ENCODE peak calls at places on chromosome X, in ten cellular contexts. One of them, this sample, is unnamed.

GRCh38 chrX:47590984-47591383 is 8.7 kb downstream of the TIMP1 start:
- DNase-seq in coronary artery: no peak
- DNase-seq in lung: no peak
- DNase-seq in right lobe of liver: no peak
- DNase-seq in A673: no peak
- DNase-seq in heart left ventricle: no peak
- DNase-seq in GM23248: no peak
- DNase-seq in RWPE1: no peak
- DNase-seq in CD4-positive, alpha-beta memory T cell: no peak
- DNase-seq in IMR-90: no peak
- DNase-seq in this sample: no peak

GRCh38 chrX:129622757-129623301 is 31.9 kb downstream of the APLN start:
- DNase-seq in coronary artery: no peak
- DNase-seq in lung: no peak
- DNase-seq in right lobe of liver: no peak
- DNase-seq in A673: peak
- DNase-seq in heart left ventricle: no peak
- DNase-seq in GM23248: no peak
- DNase-seq in RWPE1: no peak
- DNase-seq in CD4-positive, alpha-beta memory T cell: no peak
- DNase-seq in IMR-90: peak
- DNase-seq in this sample: peak

GRCh38 chrX:28920554-28920953 is 333.3 kb downstream of the IL1RAPL1 start:
- DNase-seq in coronary artery: no peak
- DNase-seq in lung: no peak
- DNase-seq in right lobe of liver: no peak
- DNase-seq in A673: peak
- DNase-seq in heart left ventricle: no peak
- DNase-seq in GM23248: no peak
- DNase-seq in RWPE1: no peak
- DNase-seq in CD4-positive, alpha-beta memory T cell: no peak
- DNase-seq in IMR-90: peak
- DNase-seq in this sample: no peak

GRCh38 chrX:68699960-68700746 is 52.7 kb downstream of the STARD8 start:
- DNase-seq in coronary artery: no peak
- DNase-seq in lung: no peak
- DNase-seq in right lobe of liver: no peak
- DNase-seq in A673: no peak
- DNase-seq in heart left ventricle: peak
- DNase-seq in GM23248: peak
- DNase-seq in RWPE1: no peak
- DNase-seq in CD4-positive, alpha-beta memory T cell: no peak
- DNase-seq in IMR-90: peak
- DNase-seq in this sample: no peak

GRCh38 chrX:32170481-32170880 is 1040.9 kb downstream of the DMD start:
- DNase-seq in coronary artery: no peak
- DNase-seq in lung: no peak
- DNase-seq in right lobe of liver: no peak
- DNase-seq in A673: no peak
- DNase-seq in heart left ventricle: no peak
- DNase-seq in GM23248: no peak
- DNase-seq in RWPE1: no peak
- DNase-seq in CD4-positive, alpha-beta memory T cell: no peak
- DNase-seq in IMR-90: no peak
- DNase-seq in this sample: no peak

GRCh38 chrX:150364347-150365050 is 1.4 kb downstream of the MAMLD1 start:
- DNase-seq in coronary artery: peak
- DNase-seq in lung: peak
- DNase-seq in right lobe of liver: peak
- DNase-seq in A673: peak
- DNase-seq in heart left ventricle: peak
- DNase-seq in GM23248: peak
- DNase-seq in RWPE1: no peak
- DNase-seq in CD4-positive, alpha-beta memory T cell: peak
- DNase-seq in IMR-90: peak
- DNase-seq in this sample: no peak

GRCh38 chrX:66672106-66672505 is 33.2 kb upstream of the EDA2R start:
- DNase-seq in coronary artery: no peak
- DNase-seq in lung: no peak
- DNase-seq in right lobe of liver: no peak
- DNase-seq in A673: no peak
- DNase-seq in heart left ventricle: no peak
- DNase-seq in GM23248: peak
- DNase-seq in RWPE1: no peak
- DNase-seq in CD4-positive, alpha-beta memory T cell: no peak
- DNase-seq in IMR-90: peak
- DNase-seq in this sample: peak

GRCh38 chrX:42714981-42715688 is 62.8 kb downstream of the PPP1R2C start:
- DNase-seq in coronary artery: no peak
- DNase-seq in lung: peak
- DNase-seq in right lobe of liver: peak
- DNase-seq in A673: peak
- DNase-seq in heart left ventricle: no peak
- DNase-seq in GM23248: no peak
- DNase-seq in RWPE1: peak
- DNase-seq in CD4-positive, alpha-beta memory T cell: peak
- DNase-seq in IMR-90: no peak
- DNase-seq in this sample: no peak

GRCh38 chrX:108198420-108198819 is 106.8 kb downstream of the ATG4A start:
- DNase-seq in coronary artery: no peak
- DNase-seq in lung: no peak
- DNase-seq in right lobe of liver: no peak
- DNase-seq in A673: no peak
- DNase-seq in heart left ventricle: no peak
- DNase-seq in GM23248: peak
- DNase-seq in RWPE1: no peak
- DNase-seq in CD4-positive, alpha-beta memory T cell: no peak
- DNase-seq in IMR-90: no peak
- DNase-seq in this sample: peak

GRCh38 chrX:154436597-154437397 is at the start of gene GDI1:
- DNase-seq in coronary artery: no peak
- DNase-seq in lung: peak
- DNase-seq in right lobe of liver: peak
- DNase-seq in A673: peak
- DNase-seq in heart left ventricle: peak
- DNase-seq in GM23248: peak
- DNase-seq in RWPE1: peak
- DNase-seq in CD4-positive, alpha-beta memory T cell: peak
- DNase-seq in IMR-90: peak
- DNase-seq in this sample: no peak

GRCh38 chrX:13357925-13358324 is 38.1 kb upstream of the ATXN3L start:
- DNase-seq in coronary artery: no peak
- DNase-seq in lung: no peak
- DNase-seq in right lobe of liver: no peak
- DNase-seq in A673: peak
- DNase-seq in heart left ventricle: no peak
- DNase-seq in GM23248: no peak
- DNase-seq in RWPE1: peak
- DNase-seq in CD4-positive, alpha-beta memory T cell: no peak
- DNase-seq in IMR-90: peak
- DNase-seq in this sample: peak

GRCh38 chrX:103550415-103551051 is 31.2 kb upstream of the RAB40A start:
- DNase-seq in coronary artery: no peak
- DNase-seq in lung: no peak
- DNase-seq in right lobe of liver: no peak
- DNase-seq in A673: no peak
- DNase-seq in heart left ventricle: no peak
- DNase-seq in GM23248: peak
- DNase-seq in RWPE1: no peak
- DNase-seq in CD4-positive, alpha-beta memory T cell: no peak
- DNase-seq in IMR-90: no peak
- DNase-seq in this sample: no peak

DNA sequence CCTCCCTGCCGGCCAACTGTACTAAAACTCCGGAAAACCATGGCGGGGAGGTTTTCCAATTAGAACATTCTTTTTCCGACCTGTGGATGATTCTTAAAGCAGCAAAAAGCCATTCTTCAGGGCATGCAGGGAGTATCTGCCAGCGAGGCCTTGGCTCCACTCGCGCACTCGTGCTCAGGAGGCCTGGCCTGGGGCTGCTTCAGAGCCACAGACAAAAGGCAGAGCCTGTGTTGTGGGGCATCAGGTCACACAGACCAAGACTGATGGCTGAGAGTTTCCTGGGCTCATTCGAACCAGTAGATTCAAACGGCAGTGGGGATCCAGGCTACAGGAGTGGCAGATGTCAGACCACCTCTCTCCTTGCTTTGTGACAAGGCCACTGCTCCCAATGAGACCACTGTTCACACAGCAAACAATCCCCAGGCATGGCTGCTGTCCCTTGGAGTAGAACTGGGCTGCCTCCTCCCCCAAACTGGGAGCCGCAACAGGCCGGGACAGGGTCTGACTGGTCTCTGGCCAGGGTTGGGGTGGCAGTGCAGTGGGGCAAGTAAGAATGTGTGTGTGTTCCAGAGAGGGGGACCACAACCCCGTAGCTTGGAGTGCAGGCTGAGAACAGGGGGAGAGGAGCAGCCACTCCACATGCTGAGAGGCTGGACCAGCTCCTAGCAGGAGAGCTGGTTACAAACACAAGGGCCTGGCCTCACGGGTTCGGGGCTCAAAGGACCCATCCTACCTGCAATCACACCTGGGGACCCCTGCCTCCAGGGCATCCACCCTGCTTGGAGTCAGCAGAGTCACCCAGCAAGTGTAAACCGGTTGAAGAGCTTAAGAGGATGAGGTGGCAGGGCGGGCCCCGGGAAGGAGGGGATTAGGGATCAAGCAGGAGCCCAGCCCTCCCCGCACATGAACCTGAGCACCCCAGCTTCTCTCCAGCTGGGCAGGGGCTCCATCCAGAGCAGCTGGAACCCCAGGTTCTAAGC is 3.9 kb upstream of the ZNF185 start:
- DNase-seq in coronary artery: no peak
- DNase-seq in lung: no peak
- DNase-seq in right lobe of liver: no peak
- DNase-seq in A673: no peak
- DNase-seq in heart left ventricle: no peak
- DNase-seq in GM23248: no peak
- DNase-seq in RWPE1: peak
- DNase-seq in CD4-positive, alpha-beta memory T cell: no peak
- DNase-seq in IMR-90: no peak
- DNase-seq in this sample: no peak
- H3K27ac ChIP-seq in coronary artery: no peak
- H3K27ac ChIP-seq in lung: no peak
- H3K27ac ChIP-seq in right lobe of liver: no peak
- H3K27ac ChIP-seq in A673: no peak
- H3K27ac ChIP-seq in heart left ventricle: no peak
- H3K27ac ChIP-seq in GM23248: no peak
- H3K27ac ChIP-seq in RWPE1: peak
- H3K27ac ChIP-seq in CD4-positive, alpha-beta memory T cell: no peak
- H3K27ac ChIP-seq in IMR-90: no peak
- H3K27ac ChIP-seq in this sample: no peak

GRCh38 chrX:77061533-77061932 is 385.7 kb upstream of the FGF16 start:
- DNase-seq in coronary artery: no peak
- DNase-seq in lung: no peak
- DNase-seq in right lobe of liver: no peak
- DNase-seq in A673: no peak
- DNase-seq in heart left ventricle: no peak
- DNase-seq in GM23248: no peak
- DNase-seq in RWPE1: no peak
- DNase-seq in CD4-positive, alpha-beta memory T cell: no peak
- DNase-seq in IMR-90: no peak
- DNase-seq in this sample: no peak

GRCh38 chrX:77070108-77070918 is 376.9 kb upstream of the FGF16 start:
- DNase-seq in coronary artery: no peak
- DNase-seq in lung: no peak
- DNase-seq in right lobe of liver: no peak
- DNase-seq in A673: no peak
- DNase-seq in heart left ventricle: no peak
- DNase-seq in GM23248: no peak
- DNase-seq in RWPE1: no peak
- DNase-seq in CD4-positive, alpha-beta memory T cell: no peak
- DNase-seq in IMR-90: no peak
- DNase-seq in this sample: no peak

GRCh38 chrX:77061022-77061421 is 386.2 kb upstream of the FGF16 start:
- DNase-seq in coronary artery: no peak
- DNase-seq in lung: no peak
- DNase-seq in right lobe of liver: no peak
- DNase-seq in A673: no peak
- DNase-seq in heart left ventricle: no peak
- DNase-seq in GM23248: no peak
- DNase-seq in RWPE1: no peak
- DNase-seq in CD4-positive, alpha-beta memory T cell: no peak
- DNase-seq in IMR-90: no peak
- DNase-seq in this sample: no peak

GRCh38 chrX:77065896-77066295 is 381.3 kb upstream of the FGF16 start:
- DNase-seq in coronary artery: no peak
- DNase-seq in lung: no peak
- DNase-seq in right lobe of liver: no peak
- DNase-seq in A673: no peak
- DNase-seq in heart left ventricle: no peak
- DNase-seq in GM23248: no peak
- DNase-seq in RWPE1: no peak
- DNase-seq in CD4-positive, alpha-beta memory T cell: no peak
- DNase-seq in IMR-90: no peak
- DNase-seq in this sample: no peak
- H3K27ac ChIP-seq in coronary artery: no peak
- H3K27ac ChIP-seq in lung: no peak
- H3K27ac ChIP-seq in right lobe of liver: no peak
- H3K27ac ChIP-seq in A673: no peak
- H3K27ac ChIP-seq in heart left ventricle: no peak
- H3K27ac ChIP-seq in GM23248: no peak
- H3K27ac ChIP-seq in RWPE1: no peak
- H3K27ac ChIP-seq in CD4-positive, alpha-beta memory T cell: no peak
- H3K27ac ChIP-seq in IMR-90: no peak
- H3K27ac ChIP-seq in this sample: no peak

DNA sequence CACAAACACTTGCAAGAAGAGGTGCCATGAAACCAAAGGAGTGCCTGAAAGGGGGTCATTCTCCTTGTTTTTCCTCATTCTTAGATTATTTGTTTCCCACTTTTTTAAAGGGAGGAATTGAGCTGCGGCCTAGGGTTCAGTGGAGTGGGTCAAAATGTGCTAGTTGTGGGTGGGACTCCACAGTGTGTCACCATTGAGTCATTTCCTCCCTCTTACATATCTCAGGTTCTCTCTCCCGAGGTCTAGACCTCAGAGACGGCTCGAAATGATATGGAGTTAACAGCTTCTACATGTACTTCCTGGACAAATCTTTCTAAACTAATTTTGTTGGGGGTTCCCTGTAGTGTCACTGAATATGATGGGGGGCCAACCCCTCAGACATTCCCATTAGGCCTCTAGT is 328.4 kb upstream of the SPANXN1 start:
- DNase-seq in coronary artery: no peak
- DNase-seq in lung: no peak
- DNase-seq in right lobe of liver: no peak
- DNase-seq in A673: no peak
- DNase-seq in heart left ventricle: no peak
- DNase-seq in GM23248: no peak
- DNase-seq in RWPE1: no peak
- DNase-seq in CD4-positive, alpha-beta memory T cell: no peak
- DNase-seq in IMR-90: no peak
- DNase-seq in this sample: peak
- H3K27ac ChIP-seq in coronary artery: no peak
- H3K27ac ChIP-seq in lung: no peak
- H3K27ac ChIP-seq in right lobe of liver: no peak
- H3K27ac ChIP-seq in A673: no peak
- H3K27ac ChIP-seq in heart left ventricle: no peak
- H3K27ac ChIP-seq in GM23248: no peak
- H3K27ac ChIP-seq in RWPE1: no peak
- H3K27ac ChIP-seq in CD4-positive, alpha-beta memory T cell: no peak
- H3K27ac ChIP-seq in IMR-90: no peak
- H3K27ac ChIP-seq in this sample: no peak

DNA sequence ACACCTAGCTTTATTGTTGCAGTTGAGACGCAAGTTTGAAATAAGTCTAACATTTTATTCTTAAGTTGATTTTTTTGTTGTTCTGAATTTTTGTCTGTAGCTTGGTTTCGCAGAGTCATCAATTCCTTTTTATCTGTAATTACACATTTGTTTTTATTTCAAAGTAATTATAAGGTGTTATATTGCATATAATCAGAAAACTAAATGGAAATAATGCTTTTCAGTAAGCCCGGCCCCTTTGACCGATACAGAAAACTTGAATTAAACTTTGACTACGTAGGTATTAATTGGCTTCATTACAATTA is 2.1 kb downstream of the KDM6A start:
- DNase-seq in coronary artery: no peak
- DNase-seq in lung: no peak
- DNase-seq in right lobe of liver: no peak
- DNase-seq in A673: no peak
- DNase-seq in heart left ventricle: no peak
- DNase-seq in GM23248: peak
- DNase-seq in RWPE1: no peak
- DNase-seq in CD4-positive, alpha-beta memory T cell: no peak
- DNase-seq in IMR-90: no peak
- DNase-seq in this sample: no peak
- H3K27ac ChIP-seq in coronary artery: peak
- H3K27ac ChIP-seq in lung: no peak
- H3K27ac ChIP-seq in right lobe of liver: peak
- H3K27ac ChIP-seq in A673: no peak
- H3K27ac ChIP-seq in heart left ventricle: peak
- H3K27ac ChIP-seq in GM23248: peak
- H3K27ac ChIP-seq in RWPE1: no peak
- H3K27ac ChIP-seq in CD4-positive, alpha-beta memory T cell: peak
- H3K27ac ChIP-seq in IMR-90: no peak
- H3K27ac ChIP-seq in this sample: no peak

This sample was measured in brain microvascular endothelial cell.